ENCODE peak calls at places on chromosomes 2 and 18, in six cellular contexts. L, A, G, R, S and Y are unnamed samples.

GRCh38 chr2:46655551-46656436 is 176.4 kb downstream of the TMEM247 start:
- DNase-seq in G (no peak), A (no peak), L (no peak), R (no peak), S (no peak), Y (no peak)

GRCh38 chr2:164824865-164825264 is 16.8 kb downstream of the COBLL1 start:
- DNase-seq in A (no peak), R (no peak), S (no peak), L (no peak), G (no peak), Y (no peak)

GRCh38 chr2:164456599-164456998 is 164.7 kb downstream of the GRB14 start:
- DNase-seq in L (no peak), G (no peak), R (no peak), S (no peak), A (no peak), Y (no peak)

GRCh38 chr2:55019547-55020258 is 30.5 kb downstream of the RTN4 start:
- DNase-seq in A (no peak), R (no peak), S (no peak), G (no peak), L (no peak), Y (no peak)

GRCh38 chr2:111918383-111918806 is 20.0 kb downstream of the MERTK start:
- DNase-seq in G (no peak), A (no peak), S (no peak), L (peak; percentile 51), R (no peak), Y (no peak)

GRCh38 chr2:191738003-191738402 is 60.1 kb downstream of the NABP1 start:
- DNase-seq in R (no peak), S (no peak), G (no peak), A (no peak), L (no peak), Y (no peak)

GRCh38 chr2:129717560-129718128 is 261.8 kb upstream of the RAB6C start:
- DNase-seq in S (peak; percentile 47), G (no peak), L (no peak), A (no peak), R (no peak), Y (no peak)

GRCh38 chr2:16034151-16034974 is 94.0 kb downstream of the MYCN start:
- DNase-seq in A (no peak), R (peak; percentile 40), L (peak; percentile 14), S (peak; percentile 80), G (no peak), Y (no peak)

GRCh38 chr2:133054297-133054696 is 384.3 kb upstream of the LYPD1 start:
- DNase-seq in R (no peak), A (no peak), L (no peak), G (no peak), S (no peak), Y (no peak)

GRCh38 chr2:177772529-177772928 is 300.0 kb downstream of the PDE11A start:
- DNase-seq in G (no peak), S (no peak), L (peak; percentile 53), R (peak; percentile 49), A (no peak), Y (no peak)

GRCh38 chr2:209757200-209757599 is 14.4 kb upstream of the UNC80 start:
- DNase-seq in L (no peak), A (no peak), G (no peak), S (no peak), R (no peak), Y (no peak)

GRCh38 chr18:8623549-8624106 is 14.4 kb downstream of the RAB12 start:
- DNase-seq in R (no peak), G (no peak), A (no peak), L (no peak), S (no peak), Y (no peak)

GRCh38 chr2:188909036-188909435 is 65.1 kb upstream of the COL3A1 start:
- DNase-seq in L (no peak), S (no peak), A (no peak), R (no peak), G (no peak), Y (no peak)

GRCh38 chr18:50009772-50010171 is 185.2 kb downstream of the MYO5B start:
- DNase-seq in G (peak; percentile 25), L (peak; percentile 42), S (peak; percentile 62), R (peak; percentile 49), A (peak; percentile 35), Y (peak; percentile 34)

GRCh38 chr18:48018806-48019295 is 88.4 kb upstream of the SMAD2 start:
- DNase-seq in L (no peak), A (no peak), S (no peak), R (no peak), G (no peak), Y (no peak)

GRCh38 chr2:183541766-183542165 is 417.5 kb downstream of the NUP35 start:
- DNase-seq in A (no peak), L (no peak), R (no peak), S (no peak), G (no peak), Y (no peak)

GRCh38 chr2:181675241-181675640 is 5.1 kb downstream of the NEUROD1 start:
- DNase-seq in A (no peak), L (no peak), R (no peak), G (no peak), S (no peak), Y (no peak)

GRCh38 chr2:110101911-110102774 is 13.5 kb downstream of the MALL start:
- DNase-seq in A (no peak), S (peak; percentile 26), L (no peak), G (no peak), R (no peak), Y (no peak)

GRCh38 chr18:12231040-12231882 is 22.9 kb upstream of the CIDEA start:
- DNase-seq in L (no peak), A (no peak), S (no peak), G (no peak), R (no peak), Y (no peak)

GRCh38 chr2:35788543-35788942 is 567.0 kb upstream of the CRIM1 start:
- DNase-seq in R (no peak), S (no peak), G (no peak), A (no peak), L (no peak), Y (no peak)

GRCh38 chr2:10454505-10454904 is 6.4 kb upstream of the ODC1 start:
- DNase-seq in S (no peak), A (no peak), R (no peak), L (no peak), G (no peak), Y (no peak)

GRCh38 chr2:1518891-1519530 is 105.7 kb downstream of the TPO start:
- DNase-seq in R (no peak), L (no peak), A (no peak), G (no peak), S (no peak), Y (no peak)

GRCh38 chr2:159960413-159960812 is 102.0 kb downstream of the PLA2R1 start:
- DNase-seq in G (peak; percentile 44), S (no peak), L (no peak), R (no peak), A (no peak), Y (no peak)

DNA sequence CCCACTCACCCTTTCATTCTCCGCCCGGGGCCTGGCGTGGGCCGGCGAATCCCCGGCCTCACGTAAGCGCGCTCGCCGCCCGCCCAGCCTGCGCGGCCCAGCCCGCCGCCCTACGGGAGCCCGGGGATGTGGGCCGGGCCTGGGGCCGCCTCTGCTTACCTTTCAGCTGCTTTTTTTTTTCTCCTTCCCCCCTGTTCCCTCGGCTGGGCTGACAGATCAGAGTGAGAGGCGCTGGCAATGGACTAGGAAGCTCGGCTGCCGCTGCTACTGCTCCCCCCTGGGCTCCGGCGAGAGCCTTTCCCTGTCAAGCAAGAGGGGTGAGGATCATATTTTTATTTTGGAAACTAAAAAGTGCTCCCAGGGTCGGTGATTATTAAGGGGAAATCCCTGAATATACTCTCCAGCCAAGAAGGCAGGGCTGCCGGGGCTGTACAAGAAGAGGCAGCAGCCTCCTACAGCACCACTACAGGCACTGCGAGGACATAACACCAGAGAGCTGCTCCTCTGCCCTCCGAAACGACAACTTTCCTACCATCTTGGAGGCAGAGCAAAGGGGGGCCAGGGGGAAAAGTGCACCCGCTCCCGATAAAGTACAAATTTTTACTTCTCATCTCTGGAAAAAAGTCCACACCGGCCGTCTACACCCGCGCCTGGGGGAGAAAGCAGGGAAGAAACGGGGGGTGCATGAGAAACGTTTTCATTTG is at the start of gene INO80D:
- DNase-seq in L (peak; percentile 62), R (peak; percentile 87), A (peak; percentile 54), G (peak; percentile 60), S (peak; percentile 74), Y (peak; percentile 50)
- TF ChIP-seq POLR2A in L (peak; percentile 78), R (peak; percentile 81), A (peak; percentile 89), G (peak; percentile 82), S (no peak), Y (peak; percentile 84)

GRCh38 chr2:95282458-95282857 is 8.2 kb downstream of the PROM2 start:
- DNase-seq in R (no peak), L (no peak), S (no peak), A (no peak), G (no peak), Y (no peak)
- TF ChIP-seq POLR2AphosphoS5 in R (no peak), L (no peak), S (no peak), A (no peak), G (no peak), Y (no peak)

DNA sequence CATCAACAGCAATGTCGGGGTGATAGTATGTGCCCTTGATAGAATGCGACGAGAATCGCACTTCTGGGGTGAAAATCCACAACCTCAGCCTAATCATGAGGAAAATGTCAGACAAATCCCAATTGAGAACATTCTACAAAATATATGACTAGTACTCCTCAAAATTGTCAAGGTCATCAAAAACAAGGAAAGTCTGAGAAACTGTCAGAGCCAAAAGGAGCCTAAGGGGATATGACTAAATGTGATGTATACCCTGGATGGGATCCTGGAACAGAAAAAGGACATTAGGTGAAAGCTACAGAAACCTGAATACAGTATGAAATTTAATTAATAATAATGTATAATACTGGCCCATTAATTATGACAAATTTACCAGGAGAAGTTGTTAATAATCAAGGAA is 7.6 kb upstream of the CACNB4 start:
- DNase-seq in G (no peak), L (no peak), S (no peak), R (no peak), A (no peak), Y (no peak)
- TF ChIP-seq TAF1 in G (no peak), L (no peak), S (no peak), R (no peak), A (no peak), Y (no peak)

DNA sequence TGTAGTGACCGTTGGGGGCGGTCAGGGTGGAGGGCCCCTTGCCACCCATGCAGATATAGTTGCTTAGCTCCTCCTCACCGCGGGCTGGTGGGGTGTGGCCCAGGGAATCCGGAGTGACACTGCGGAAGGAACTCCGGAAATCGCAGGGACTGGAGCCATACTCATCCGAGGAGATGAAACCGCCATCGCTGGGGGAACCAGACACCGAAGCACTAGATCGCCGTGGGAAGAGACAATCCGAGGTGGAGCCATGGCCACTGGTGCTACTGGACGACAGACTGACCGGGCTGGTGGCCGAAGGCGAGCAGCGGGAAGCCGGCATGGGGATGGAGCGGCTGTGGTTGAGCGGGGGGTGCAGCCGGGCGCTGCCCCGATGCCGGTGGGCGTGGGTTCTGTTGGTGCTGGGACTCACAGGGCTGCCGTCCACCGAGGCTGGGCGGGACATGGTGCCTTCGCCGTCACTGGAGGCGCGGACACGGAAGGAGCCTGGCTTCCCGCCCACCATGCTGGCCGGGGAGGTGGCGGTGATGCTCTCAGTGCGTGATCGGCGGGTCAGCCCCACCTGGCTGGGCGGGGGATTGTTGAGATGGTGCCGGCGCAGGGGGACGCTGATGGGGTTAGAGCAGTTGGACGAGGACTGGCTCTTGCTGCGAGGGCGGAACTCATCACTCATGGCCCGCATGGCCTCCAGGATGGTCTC is 2.2 kb downstream of the IRS1 start:
- DNase-seq in A (no peak), S (no peak), L (no peak), G (no peak), R (no peak), Y (no peak)
- TF ChIP-seq POLR2A in A (no peak), S (no peak), L (no peak), G (no peak), R (no peak), Y (no peak)